ENCODE peak calls at places on chromosomes 16 and 17, in seven cellular contexts. K is 8988T, E is epithelial cell of proximal tubule, F is foreskin melanocyte, C is NCI-H510A treated with DMSO at 0.1 percent for 48 hours, R is NT2/D1, Q is T-cell. P is an unnamed sample.

GRCh38 chr16:29029168-29029994 is 44.5 kb downstream of the LAT start:
- DNase-seq in R (peak), C (no peak), F (no peak), E (peak), K (no peak), Q (peak), P (no peak)

GRCh38 chr17:74453665-74454196 is 12.7 kb upstream of the CD300A start:
- DNase-seq in R (no peak), Q (no peak), F (no peak), E (no peak), C (no peak), K (peak), P (peak)

GRCh38 chr16:68444058-68444657 is 4.2 kb downstream of the SMPD3 start:
- DNase-seq in E (no peak), K (no peak), R (peak), Q (no peak), C (no peak), F (no peak), P (no peak)

GRCh38 chr16:26981266-26981938 is 85.3 kb upstream of the C16orf82 start:
- DNase-seq in K (no peak), C (no peak), Q (no peak), R (no peak), E (no peak), F (no peak), P (no peak)

GRCh38 chr17:60562421-60562820 is 36.4 kb upstream of the APPBP2 start:
- DNase-seq in R (no peak), C (no peak), E (peak), F (no peak), K (no peak), Q (no peak), P (no peak)

GRCh38 chr17:55134486-55135157 is 130.1 kb upstream of the HLF start:
- DNase-seq in R (no peak), K (no peak), C (no peak), Q (no peak), E (no peak), F (no peak), P (no peak)

GRCh38 chr16:22624038-22624656 is 113.5 kb downstream of the NPIPB5 start:
- DNase-seq in Q (no peak), F (no peak), E (no peak), K (no peak), C (no peak), R (no peak), P (no peak)

GRCh38 chr16:14389359-14389758 is 240.7 kb downstream of the PARN start:
- DNase-seq in E (no peak), C (no peak), K (no peak), R (no peak), F (no peak), Q (no peak), P (no peak)

GRCh38 chr16:89697161-89697615 is 4.3 kb downstream of the SPATA2L start:
- DNase-seq in K (peak), R (no peak), E (no peak), C (no peak), Q (no peak), F (no peak), P (no peak)

GRCh38 chr17:58308173-58308984 is 20.2 kb downstream of the TSPOAP1 start:
- DNase-seq in F (no peak), Q (no peak), R (peak), K (peak), E (no peak), C (no peak), P (no peak)

GRCh38 chr16:63841271-63841670 is 1280.6 kb downstream of the CDH11 start:
- DNase-seq in R (no peak), Q (no peak), F (no peak), E (no peak), C (no peak), K (no peak), P (no peak)

GRCh38 chr16:88570691-88571092 is 489 bp downstream of the ZC3H18 start:
- DNase-seq in E (no peak), R (no peak), F (peak), Q (peak), K (no peak), C (no peak), P (no peak)

GRCh38 chr17:77610980-77611641 is 347.4 kb upstream of the TNRC6C start:
- DNase-seq in F (no peak), Q (no peak), E (no peak), C (no peak), K (no peak), R (no peak), P (no peak)

GRCh38 chr16:88784074-88784855 is 755 bp downstream of the PIEZO1 start:
- DNase-seq in E (no peak), Q (no peak), F (peak), R (no peak), K (peak), C (no peak), P (no peak)

GRCh38 chr17:75544250-75544649 is 18.8 kb downstream of the LLGL2 start:
- DNase-seq in C (no peak), K (no peak), E (no peak), R (no peak), Q (no peak), F (no peak), P (no peak)

GRCh38 chr17:17743391-17744112 is 62.3 kb downstream of the RAI1 start:
- DNase-seq in Q (no peak), F (no peak), R (no peak), C (no peak), K (no peak), E (no peak), P (no peak)

GRCh38 chr17:36728030-36728991 is 126.9 kb downstream of the MRM1 start:
- DNase-seq in C (no peak), R (no peak), Q (no peak), E (no peak), K (no peak), F (no peak), P (no peak)

GRCh38 chr17:31444026-31444425 is 52.6 kb downstream of the RAB11FIP4 start:
- DNase-seq in Q (no peak), C (no peak), K (no peak), F (no peak), E (no peak), R (no peak), P (no peak)

GRCh38 chr17:56031636-56032035 is 121.6 kb upstream of the ANKFN1 start:
- DNase-seq in K (no peak), Q (no peak), E (no peak), R (no peak), C (no peak), F (no peak), P (no peak)

GRCh38 chr17:73069164-73069774 is 23.2 kb downstream of the SLC39A11 start:
- DNase-seq in K (no peak), E (no peak), F (no peak), C (no peak), Q (no peak), R (no peak), P (no peak)

GRCh38 chr17:37726891-37727780 is 17.7 kb downstream of the HNF1B start:
- DNase-seq in K (no peak), F (no peak), E (no peak), Q (no peak), C (no peak), R (no peak), P (no peak)

GRCh38 chr17:56594528-56595418 is 1.3 kb downstream of the NOG start:
- DNase-seq in F (no peak), C (peak), K (no peak), E (no peak), Q (no peak), R (no peak), P (no peak)

GRCh38 chr17:16920628-16921020 is 51.3 kb downstream of the TNFRSF13B start:
- DNase-seq in C (no peak), Q (no peak), K (no peak), F (no peak), E (no peak), R (no peak), P (no peak)

GRCh38 chr17:66040402-66040801 is 151.5 kb downstream of the CEP112 start:
- DNase-seq in K (no peak), F (no peak), C (no peak), E (no peak), R (no peak), Q (no peak), P (no peak)

GRCh38 chr17:38879878-38880727 is 10.2 kb downstream of the LASP1 start:
- DNase-seq in R (peak), E (no peak), C (no peak), F (peak), Q (peak), K (peak), P (no peak)

GRCh38 chr17:74663566-74663965 is 40.0 kb upstream of the CD300E start:
- DNase-seq in F (no peak), E (peak), C (no peak), R (no peak), Q (no peak), K (no peak), P (no peak)

GRCh38 chr17:62987136-62987535 is 21.1 kb downstream of the TANC2 start:
- DNase-seq in Q (no peak), C (no peak), K (no peak), F (no peak), E (no peak), R (no peak), P (no peak)

GRCh38 chr17:59807892-59808509 is 84.7 kb downstream of the TUBD1 start:
- DNase-seq in R (no peak), Q (no peak), E (no peak), F (no peak), C (no peak), K (no peak), P (no peak)

GRCh38 chr16:4316103-4316731 is 350 bp downstream of the GLIS2 start:
- DNase-seq in E (no peak), R (no peak), F (no peak), C (no peak), K (no peak), Q (no peak), P (no peak)

GRCh38 chr17:35892091-35892637 is 12.0 kb upstream of the CCL5 start:
- DNase-seq in E (no peak), C (no peak), Q (no peak), K (no peak), R (no peak), F (no peak), P (no peak)

P was measured in NCI-H1417.